ENCODE peak calls at places on chromosome 2, in five cellular contexts. D, V, N, X and T are unnamed samples.

GRCh38 chr2:177799531-177799930 is 273.0 kb downstream of the PDE11A start:
- DNase-seq in D (no peak), V (peak), N (peak), X (peak), T (no peak)

GRCh38 chr2:163419000-163419575 is 316.7 kb downstream of the FIGN start:
- DNase-seq in D (no peak), V (no peak), N (peak), X (no peak), T (no peak)

GRCh38 chr2:235494716-235495372 is 1.0 kb downstream of the AGAP1 start:
- DNase-seq in D (no peak), V (peak), N (peak), X (peak), T (peak)

GRCh38 chr2:14535156-14535555 is 97.4 kb upstream of the LRATD1 start:
- DNase-seq in D (no peak), V (no peak), N (no peak), X (no peak), T (peak)

GRCh38 chr2:215794829-215795546 is 218.4 kb downstream of the MREG start:
- DNase-seq in D (no peak), V (no peak), N (peak), X (no peak), T (no peak)

GRCh38 chr2:162677476-162677875 is 161.1 kb downstream of the KCNH7 start:
- DNase-seq in D (no peak), V (no peak), N (peak), X (no peak), T (no peak)

GRCh38 chr2:69186614-69187013 is 173.6 kb downstream of the ANTXR1 start:
- DNase-seq in D (no peak), V (no peak), N (no peak), X (no peak), T (no peak)

GRCh38 chr2:239318790-239319189 is 82.0 kb downstream of the HDAC4 start:
- DNase-seq in D (no peak), V (no peak), N (no peak), X (no peak), T (peak)

GRCh38 chr2:132632000-132632649 is 37.9 kb downstream of the LYPD1 start:
- DNase-seq in D (no peak), V (no peak), N (no peak), X (peak), T (no peak)

GRCh38 chr2:240420206-240420899 is 15.1 kb upstream of the GPC1 start:
- DNase-seq in D (peak), V (no peak), N (no peak), X (no peak), T (no peak)

GRCh38 chr2:7673843-7674242 is 756.6 kb downstream of the RNF144A start:
- DNase-seq in D (no peak), V (no peak), N (no peak), X (no peak), T (no peak)

DNA sequence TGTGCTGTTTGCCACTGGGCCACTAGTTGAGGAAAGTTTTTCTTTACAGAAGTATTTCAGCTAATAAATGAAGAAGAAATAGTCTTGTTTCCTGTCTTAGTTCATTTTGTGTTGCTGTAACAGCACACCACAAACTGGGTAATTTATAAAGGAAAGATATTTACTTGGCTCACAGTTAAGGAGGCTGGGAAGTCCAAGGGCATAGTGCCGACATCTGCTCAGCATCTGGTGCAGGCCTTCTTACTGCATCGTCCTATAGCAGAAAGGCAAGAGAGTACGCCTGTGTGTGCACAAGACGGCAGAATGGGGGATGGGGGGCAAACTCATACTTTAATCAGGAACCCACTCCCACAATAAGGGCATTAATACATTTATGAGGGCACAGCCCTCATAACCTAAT is 88.1 kb downstream of the TCF7L1 start:
- DNase-seq in D (no peak), V (no peak), N (no peak), X (no peak), T (peak)
- TF ChIP-seq CTCF in D (no peak), V (no peak), N (no peak), X (no peak), T (no peak)

GRCh38 chr2:237649541-237650454 is 22.4 kb downstream of the LRRFIP1 start:
- DNase-seq in D (no peak), V (no peak), N (no peak), X (no peak), T (no peak)
- TF ChIP-seq POLR2A in D (no peak), V (no peak), N (no peak), X (no peak), T (no peak)

GRCh38 chr2:112121682-112122254 is 16.4 kb upstream of the FBLN7 start:
- DNase-seq in D (no peak), V (peak), N (peak), X (peak), T (peak)

DNA sequence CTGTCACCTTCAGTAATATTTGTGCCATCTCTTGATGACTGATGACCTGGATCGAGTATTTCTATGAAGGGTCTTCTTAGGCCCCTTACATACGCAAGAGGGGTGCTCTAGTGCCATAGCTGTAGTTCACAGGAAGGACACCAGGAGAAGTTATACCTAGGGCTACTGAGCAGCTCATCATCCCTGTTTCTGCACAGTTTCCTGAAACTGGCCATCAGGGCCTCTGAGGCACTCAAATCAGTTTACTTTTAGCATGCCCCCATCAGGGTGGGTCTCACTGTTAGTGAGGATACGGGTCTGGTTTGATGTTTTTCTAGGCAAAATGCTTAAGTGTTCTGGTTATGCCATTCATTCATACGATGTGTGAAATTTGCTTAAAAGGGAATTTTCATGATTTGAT is 20.0 kb upstream of the FBLN7 start:
- DNase-seq in D (no peak), V (no peak), N (no peak), X (peak), T (no peak)
- TF ChIP-seq CTCF in D (no peak), V (no peak), N (no peak), X (no peak), T (no peak)

DNA sequence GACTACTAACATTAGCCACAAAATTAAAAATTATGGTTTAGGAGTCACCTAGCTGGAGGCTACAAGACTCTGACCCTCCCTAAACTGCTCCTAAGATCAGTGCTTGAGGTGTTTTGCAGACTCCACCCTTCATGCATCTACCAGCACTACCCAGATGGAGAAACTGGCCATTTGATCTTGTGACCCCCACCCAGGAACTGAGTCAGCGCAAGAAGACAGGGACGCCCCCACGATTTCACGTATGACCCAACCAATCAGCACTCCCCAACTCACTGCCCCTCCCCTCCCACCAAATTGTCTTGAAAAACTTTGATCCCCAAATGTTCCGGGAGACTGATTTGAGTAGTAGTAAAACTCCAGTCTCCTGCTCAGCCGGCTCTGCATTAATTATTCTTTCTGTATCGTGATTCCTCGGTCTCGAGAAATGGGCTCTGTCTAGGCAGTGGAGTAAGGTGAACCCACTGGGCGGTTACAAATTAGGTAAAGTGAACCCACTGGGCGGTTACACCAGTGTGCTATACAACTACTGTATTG is 40.2 kb upstream of the CCDC88A start:
- DNase-seq in D (no peak), V (no peak), N (no peak), X (no peak), T (no peak)
- TF ChIP-seq POLR2A in D (no peak), V (no peak), N (no peak), X (no peak), T (no peak)

DNA sequence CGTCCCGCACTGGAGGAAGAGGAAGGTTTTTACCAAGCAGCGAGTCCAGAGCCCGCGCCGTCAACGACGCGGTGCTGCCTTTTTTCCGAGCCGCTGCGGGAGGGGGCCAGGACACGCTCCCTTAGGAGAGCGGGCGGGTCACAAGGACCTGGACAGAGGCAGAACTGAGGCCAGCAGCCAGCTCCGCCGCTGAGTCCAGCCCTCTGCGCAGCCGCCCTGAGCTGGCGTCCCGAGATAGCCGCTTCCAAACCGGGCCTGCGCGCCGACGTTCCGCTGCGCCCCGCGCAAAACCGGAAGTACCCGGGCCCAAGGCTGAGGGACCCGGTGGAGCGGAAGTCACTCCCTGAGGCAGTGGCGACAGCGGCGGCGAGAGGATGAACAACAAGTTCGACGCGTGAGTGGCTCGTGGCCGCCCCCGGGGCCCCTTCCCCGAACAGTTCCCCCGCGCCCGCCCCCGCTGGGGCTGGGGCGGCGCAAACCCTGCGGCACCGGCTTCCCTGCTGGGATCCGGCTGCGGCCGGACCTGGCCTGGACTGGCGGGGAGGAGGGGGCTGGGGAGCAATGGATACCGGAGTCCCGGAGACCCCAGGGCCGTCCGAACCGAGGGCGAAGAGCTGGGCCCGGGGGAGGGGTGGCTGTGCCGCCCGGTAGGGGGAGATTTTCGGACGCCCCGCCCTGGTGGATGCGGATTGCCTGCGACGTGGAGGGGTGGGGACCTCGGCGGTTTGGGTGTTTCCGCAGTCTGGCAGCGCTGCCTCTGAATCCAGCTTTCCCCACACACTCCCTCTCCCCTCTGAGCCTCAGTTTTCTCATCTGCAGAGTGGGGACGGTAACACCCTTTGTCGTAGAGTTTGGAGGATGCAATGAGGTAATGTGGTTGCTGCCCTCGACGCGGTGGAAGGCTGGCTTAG is at the start of the genes EIF4E2 and TIGD1:
- DNase-seq in D (peak), V (peak), N (peak), X (peak), T (peak)
- TF ChIP-seq CTCF in D (peak), V (peak), N (peak), X (no peak), T (no peak)